ENCODE peak calls at places on chromosomes 4 and X, in seven cellular contexts. A is mesenchymal stem cell, K is IMR-90, L is H9, U is neuronal stem cell, W is H1, T is trophoblast cell. Z is an unnamed sample. For H3K79me1 and H3K4me1, the result is how much of the 10 kb centered on the place peaks cover.

GRCh38 chrX:75649829-75650228 is 127.0 kb upstream of the ZDHHC15 start:
- DNase-seq in W (no peak), L (no peak), A (no peak), K (no peak), U (no peak), T (no peak), Z (no peak)

GRCh38 chr4:109912706-109913621 is at the start of gene EGF:
- DNase-seq in U (peak), A (peak), W (no peak), L (no peak), K (peak), T (no peak), Z (peak)

GRCh38 chrX:142076633-142077032 is 128.5 kb downstream of the MAGEC2 start:
- DNase-seq in L (no peak), K (no peak), W (no peak), T (no peak), A (no peak), U (no peak), Z (no peak)

GRCh38 chr4:2619459-2619858 is 83.0 kb downstream of the FAM193A start:
- DNase-seq in W (no peak), A (no peak), L (no peak), U (no peak), K (no peak), T (no peak), Z (peak)

GRCh38 chr4:106062452-106062875 is 167.2 kb downstream of the NPNT start:
- DNase-seq in L (no peak), T (no peak), K (peak), W (no peak), U (no peak), A (peak), Z (peak)

GRCh38 chrX:1164322-1165288 is 47.8 kb downstream of the CRLF2 start:
- DNase-seq in U (no peak), T (peak), K (no peak), L (peak), A (peak), W (peak), Z (no peak)

GRCh38 chrX:102659790-102660757 is 8.8 kb downstream of the GPRASP1 start:
- DNase-seq in K (peak), U (peak), L (peak), A (peak), T (peak), W (peak), Z (peak)

GRCh38 chrX:51395807-51396728 is 63.4 kb downstream of the NUDT10 start:
- DNase-seq in K (no peak), L (peak), A (no peak), U (peak), T (peak), W (peak), Z (peak)

GRCh38 chr4:64497526-64497925 is 88.3 kb upstream of the TECRL start:
- DNase-seq in T (no peak), L (no peak), U (no peak), K (no peak), A (peak), W (no peak), Z (no peak)

GRCh38 chr4:125368161-125368560 is 53.4 kb downstream of the FAT4 start:
- DNase-seq in W (no peak), T (no peak), L (no peak), U (no peak), K (peak), A (peak), Z (no peak)

GRCh38 chr4:74157116-74157742 is 689 bp upstream of the MTHFD2L start:
- DNase-seq in W (no peak), U (peak), T (no peak), L (no peak), A (peak), K (peak), Z (peak)

GRCh38 chr4:150316332-150317205 is 238.3 kb downstream of the DCLK2 start:
- DNase-seq in A (no peak), U (no peak), T (no peak), L (no peak), W (no peak), K (peak), Z (no peak)

GRCh38 chr4:139593091-139593564 is 37.1 kb upstream of the SETD7 start:
- DNase-seq in L (no peak), A (peak), T (peak), W (no peak), U (no peak), K (peak), Z (peak)

GRCh38 chr4:99462875-99463464 is 27.8 kb upstream of the ADH7 start:
- DNase-seq in L (peak), K (peak), W (no peak), A (peak), U (peak), T (peak), Z (peak)

GRCh38 chr4:41542526-41543270 is 4.7 kb downstream of the LIMCH1 start:
- DNase-seq in W (no peak), T (no peak), K (no peak), A (peak), U (no peak), L (no peak), Z (no peak)

GRCh38 chr4:139014391-139015268 is 951 bp upstream of the NOCT start:
- DNase-seq in K (peak), A (peak), L (no peak), T (peak), U (no peak), W (no peak), Z (peak)

GRCh38 chrX:12563121-12563520 is 228.1 kb upstream of the PRPS2 start:
- DNase-seq in K (peak), W (no peak), A (no peak), L (no peak), T (no peak), U (no peak), Z (no peak)

GRCh38 chr4:107778784-107779530 is 45.8 kb upstream of the SGMS2 start:
- DNase-seq in U (no peak), K (no peak), L (no peak), W (no peak), A (no peak), T (no peak), Z (no peak)

GRCh38 chr4:149531861-149532260 is 283.8 kb downstream of the IQCM start:
- DNase-seq in L (no peak), A (peak), T (no peak), W (no peak), U (no peak), K (peak), Z (peak)

GRCh38 chr4:99665981-99666380 is 8.4 kb upstream of the C4orf54 start:
- DNase-seq in U (no peak), T (no peak), L (no peak), K (no peak), W (no peak), A (no peak), Z (no peak)

GRCh38 chr4:182582245-182582644 is 334.9 kb downstream of the DCTD start:
- DNase-seq in U (no peak), T (no peak), W (no peak), A (no peak), L (no peak), K (no peak), Z (no peak)

GRCh38 chr4:138611017-138611416 is 368.9 kb upstream of the SLC7A11 start:
- DNase-seq in T (no peak), A (no peak), W (no peak), K (no peak), L (no peak), U (no peak), Z (no peak)

GRCh38 chrX:74656079-74656745 is 41.8 kb upstream of the RLIM start:
- DNase-seq in A (peak), K (peak), L (no peak), W (no peak), T (no peak), U (no peak), Z (peak)

GRCh38 chr4:99653921-99654890 is 3.4 kb downstream of the C4orf54 start:
- DNase-seq in L (no peak), K (no peak), U (no peak), T (no peak), A (no peak), W (no peak), Z (no peak)

GRCh38 chr4:40912455-40913055 is 162.8 kb downstream of the NSUN7 start:
- DNase-seq in T (peak), U (no peak), W (no peak), A (peak), L (no peak), K (peak), Z (no peak)

GRCh38 chrX:20355187-20355586 is 88.5 kb upstream of the RPS6KA3 start:
- DNase-seq in T (no peak), W (no peak), L (no peak), K (no peak), A (no peak), U (no peak), Z (no peak)

GRCh38 chrX:20455001-20455400 is 188.3 kb upstream of the RPS6KA3 start:
- DNase-seq in W (no peak), A (no peak), U (no peak), L (no peak), T (no peak), K (no peak), Z (no peak)

GRCh38 chrX:153649178-153649914 is 2.3 kb downstream of the DUSP9 start:
- DNase-seq in W (peak), U (no peak), L (peak), K (no peak), T (peak), A (no peak), Z (peak)

GRCh38 chrX:102765794-102766193 is 45.3 kb downstream of the GPRASP3 start:
- DNase-seq in K (peak), A (peak), U (no peak), L (no peak), W (no peak), T (peak), Z (no peak)

GRCh38 chr4:62243895-62244294 is 1043.8 kb downstream of the ADGRL3 start:
- DNase-seq in T (no peak), K (no peak), U (no peak), A (no peak), L (no peak), W (no peak), Z (peak)

GRCh38 chrX:104253567-104254441 is 929 bp downstream of the ESX1 start:
- DNase-seq in U (no peak), W (peak), K (no peak), T (no peak), A (peak), L (peak), Z (peak)

GRCh38 chr4:122602277-122603142 is 18.4 kb downstream of the IL21 start:
- DNase-seq in L (no peak), U (peak), A (peak), K (peak), W (no peak), T (no peak), Z (peak)

GRCh38 chr4:26000274-26000950 is 86.4 kb downstream of the SMIM20 start:
- DNase-seq in A (peak), W (peak), U (no peak), T (no peak), K (peak), L (no peak), Z (peak)
- H3K79me1 ChIP-seq in A (under half), W (under half), U (under half), T (under half), K (under half), L (under half), Z (under half)

GRCh38 chr4:51849430-51849829 is 6.5 kb downstream of the DCUN1D4 start:
- DNase-seq in K (no peak), T (no peak), L (no peak), U (no peak), A (no peak), W (no peak), Z (no peak)
- H3K4me1 ChIP-seq in K (under half), T (under half), L (under half), U (under half), A (under half), W (under half), Z (under half)

GRCh38 chr4:186634591-186635128 is 79.3 kb upstream of the MTNR1A start:
- DNase-seq in L (no peak), K (no peak), T (no peak), W (no peak), A (no peak), U (no peak), Z (no peak)

GRCh38 chr4:186628058-186628711 is 72.8 kb upstream of the MTNR1A start:
- DNase-seq in K (no peak), A (no peak), L (no peak), T (no peak), W (no peak), U (no peak), Z (no peak)

GRCh38 chr4:186633844-186634243 is 78.5 kb upstream of the MTNR1A start:
- DNase-seq in K (no peak), W (no peak), U (no peak), T (no peak), L (no peak), A (no peak), Z (no peak)

GRCh38 chr4:186627226-186627865 is 72.0 kb upstream of the MTNR1A start:
- DNase-seq in U (no peak), L (no peak), K (peak), W (no peak), T (peak), A (peak), Z (peak)

DNA sequence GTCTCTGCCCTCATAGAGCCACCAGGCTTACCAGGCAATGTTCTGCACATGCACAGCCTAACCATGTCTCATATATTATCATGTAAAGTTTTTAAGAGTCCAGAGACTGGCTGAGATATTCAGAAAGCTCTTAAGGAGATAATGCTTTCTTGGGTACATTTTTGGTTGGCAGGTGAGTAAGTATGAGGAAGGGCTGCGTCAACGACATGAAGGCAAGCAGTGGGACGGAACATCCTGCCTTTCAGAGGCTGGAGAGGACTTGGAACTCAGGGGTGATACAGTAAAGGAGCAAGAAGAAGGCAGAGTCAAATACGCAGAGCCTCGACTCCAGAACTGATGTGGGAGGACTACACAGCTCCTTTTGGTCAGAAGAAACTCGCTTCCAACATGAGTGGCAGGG is 74.8 kb upstream of the MTNR1A start:
- DNase-seq in A (no peak), T (no peak), L (no peak), U (no peak), K (no peak), W (no peak), Z (no peak)
- H3K27ac ChIP-seq in A (no peak), T (no peak), L (no peak), U (no peak), K (no peak), W (no peak), Z (no peak)

GRCh38 chr4:25180524-25181131 is 20.4 kb upstream of the SEPSECS start:
- DNase-seq in A (peak), T (no peak), W (no peak), U (peak), K (peak), L (peak), Z (peak)
- H3K79me1 ChIP-seq in A (under half), T (under half), W (under half), U (under half), K (under half), L (under half), Z (under half)

GRCh38 chr4:156676116-156676851 is 295.3 kb downstream of the PDGFC start:
- DNase-seq in L (no peak), A (no peak), U (no peak), T (no peak), W (no peak), K (no peak), Z (no peak)
- H3K4me1 ChIP-seq in L (under half), A (under half), U (under half), T (under half), W (under half), K (under half), Z (under half)

DNA sequence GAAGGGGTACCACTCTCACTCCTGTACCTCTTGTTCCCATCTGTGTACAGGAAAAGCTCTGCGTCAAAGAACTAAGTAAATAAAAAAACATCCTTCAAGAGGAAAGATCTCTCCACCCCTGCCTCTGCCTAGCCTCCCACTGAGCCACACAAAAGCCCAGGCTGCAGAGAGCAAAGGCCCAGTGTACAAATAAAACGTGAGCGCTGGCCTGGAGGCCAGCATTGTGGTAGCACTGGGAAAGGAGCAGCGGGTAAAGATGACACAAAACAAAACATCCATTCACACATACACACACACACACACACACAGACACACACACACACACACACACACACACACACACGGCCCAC is 13.6 kb downstream of the WDR1 start:
- DNase-seq in U (no peak), T (no peak), A (no peak), L (no peak), W (no peak), K (no peak), Z (no peak)
- H3K27ac ChIP-seq in U (peak), T (no peak), A (peak), L (no peak), W (no peak), K (peak), Z (no peak)

GRCh38 chrX:148426467-148426866 is 74.0 kb upstream of the AFF2 start:
- DNase-seq in T (no peak), A (no peak), W (no peak), U (no peak), K (no peak), L (peak), Z (no peak)

GRCh38 chrX:148422531-148422930 is 77.9 kb upstream of the AFF2 start:
- DNase-seq in K (no peak), W (no peak), A (no peak), T (no peak), L (no peak), U (no peak), Z (no peak)

GRCh38 chrX:148424570-148424969 is 75.8 kb upstream of the AFF2 start:
- DNase-seq in U (no peak), W (no peak), A (no peak), T (no peak), L (no peak), K (no peak), Z (no peak)
- H3K79me1 ChIP-seq in U (under half), W (under half), A (under half), T (under half), L (under half), K (under half), Z (under half)

DNA sequence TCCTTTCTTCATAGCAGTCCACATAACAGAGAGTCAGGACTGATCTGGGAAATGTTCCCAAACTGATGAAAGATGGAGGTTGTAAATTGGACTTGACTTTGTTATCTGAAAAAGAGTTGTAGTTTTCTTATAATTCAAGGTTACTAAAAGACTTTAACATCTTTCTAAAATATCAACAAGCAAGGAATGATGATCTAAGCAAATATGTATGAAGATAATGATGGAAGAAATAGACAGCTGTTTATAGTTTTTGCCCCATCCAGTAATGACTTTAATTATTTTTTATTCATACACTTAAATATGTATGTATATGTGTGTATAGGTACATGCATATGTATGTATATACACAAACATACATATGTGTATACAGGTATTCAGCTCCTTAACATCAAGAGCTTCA is 411.1 kb upstream of the SPOCK3 start:
- DNase-seq in U (no peak), T (no peak), K (no peak), A (no peak), W (no peak), L (no peak), Z (no peak)
- H3K4me1 ChIP-seq in U (under half), T (under half), K (under half), A (under half), W (under half), L (under half), Z (under half)

DNA sequence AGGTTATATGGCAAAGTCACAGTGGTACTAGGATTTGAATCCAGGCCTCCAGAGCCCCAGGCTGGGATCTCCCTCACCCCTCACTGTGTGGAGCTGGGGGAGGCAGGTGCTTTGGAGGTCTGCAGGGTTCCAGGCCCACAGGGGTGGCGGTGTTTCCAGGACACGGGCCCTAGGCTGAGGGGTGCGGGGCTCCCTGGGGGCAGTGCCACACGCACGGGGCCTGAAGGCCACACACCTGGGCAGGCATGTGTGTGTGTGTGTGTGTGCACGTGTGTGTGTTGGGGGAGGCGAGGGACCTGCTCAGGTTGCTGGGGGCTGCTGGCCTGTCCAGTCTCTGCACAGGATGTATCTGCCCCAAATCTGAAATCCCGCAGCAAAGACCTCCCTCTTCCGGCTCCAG is 18.8 kb downstream of the SH3TC1 start:
- DNase-seq in A (no peak), W (no peak), L (no peak), K (no peak), U (no peak), T (no peak), Z (no peak)
- H3K27ac ChIP-seq in A (no peak), W (no peak), L (no peak), K (no peak), U (no peak), T (no peak), Z (no peak)